ENCODE peak calls at places on chromosome 2, in six cellular contexts. W is mesothelial cell of epicardium, N is GM06990, H is IMR-90, J is endothelial cell, F is omental fat pad. P is an unnamed sample.
A peak's percentile ranks its signal among the peaks of the same experiment; 100 is the strongest.

GRCh38 chr2:181764095-181764963 is 84.0 kb upstream of the NEUROD1 start:
- DNase-seq in W (no peak), N (no peak), H (no peak), J (no peak), F (no peak), P (no peak)

GRCh38 chr2:106579750-106580197 is 92.6 kb downstream of the CD8B2 start:
- DNase-seq in W (no peak), N (no peak), H (no peak), J (no peak), F (no peak), P (no peak)

GRCh38 chr2:7427293-7428060 is 510.3 kb downstream of the RNF144A start:
- DNase-seq in W (no peak), N (peak; percentile 32), H (peak; percentile 51), J (peak; percentile 21), F (no peak), P (no peak)

GRCh38 chr2:142088058-142088568 is 42.7 kb downstream of the LRP1B start:
- DNase-seq in W (no peak), N (no peak), H (no peak), J (no peak), F (no peak), P (no peak)

GRCh38 chr2:54667726-54668650 is 55.5 kb upstream of the EML6 start:
- DNase-seq in W (no peak), N (no peak), H (no peak), J (no peak), F (no peak), P (no peak)

GRCh38 chr2:226693521-226693920 is 106.1 kb downstream of the IRS1 start:
- DNase-seq in W (no peak), N (no peak), H (no peak), J (no peak), F (no peak), P (no peak)

GRCh38 chr2:235692671-235693171 is 198.9 kb downstream of the AGAP1 start:
- DNase-seq in W (no peak), N (no peak), H (no peak), J (no peak), F (no peak), P (no peak)

GRCh38 chr2:24363306-24363705 is 3.0 kb upstream of the ITSN2 start:
- DNase-seq in W (no peak), N (no peak), H (no peak), J (no peak), F (no peak), P (no peak)

GRCh38 chr2:233803994-233804393 is 25.9 kb downstream of the MROH2A start:
- DNase-seq in W (peak; percentile 31), N (no peak), H (no peak), J (no peak), F (no peak), P (no peak)

GRCh38 chr2:224163573-224164307 is 124.7 kb upstream of the SERPINE2 start:
- DNase-seq in W (no peak), N (no peak), H (peak; percentile 64), J (no peak), F (no peak), P (no peak)

GRCh38 chr2:195363496-195363895 is 293.5 kb upstream of the SLC39A10 start:
- DNase-seq in W (no peak), N (no peak), H (peak; percentile 83), J (no peak), F (no peak), P (no peak)

GRCh38 chr2:173148520-173148919 is 72.9 kb downstream of the MAP3K20 start:
- DNase-seq in W (no peak), N (no peak), H (peak; percentile 23), J (no peak), F (no peak), P (no peak)

GRCh38 chr2:217153433-217153997 is 293.7 kb upstream of the TNP1 start:
- DNase-seq in W (no peak), N (no peak), H (no peak), J (no peak), F (no peak), P (no peak)

GRCh38 chr2:19351914-19352697 is 6.3 kb downstream of the OSR1 start:
- DNase-seq in W (no peak), N (no peak), H (no peak), J (no peak), F (no peak), P (no peak)

GRCh38 chr2:199861116-199861774 is 10.3 kb upstream of the FTCDNL1 start:
- DNase-seq in W (no peak), N (no peak), H (peak; percentile 38), J (no peak), F (no peak), P (no peak)

GRCh38 chr2:107107351-107107750 is 221.4 kb upstream of the ST6GAL2 start:
- DNase-seq in W (no peak), N (no peak), H (no peak), J (no peak), F (no peak), P (no peak)

GRCh38 chr2:20961858-20962257 is 82.0 kb downstream of the APOB start:
- DNase-seq in W (no peak), N (no peak), H (no peak), J (no peak), F (no peak), P (no peak)

GRCh38 chr2:214410918-214411554 is at the start of gene VWC2L:
- DNase-seq in W (peak; percentile 93), N (peak; percentile 6), H (peak; percentile 76), J (peak; percentile 89), F (peak; percentile 27), P (peak; percentile 55)

GRCh38 chr2:20222769-20223344 is 2.1 kb downstream of the SDC1 start:
- DNase-seq in W (no peak), N (no peak), H (no peak), J (no peak), F (no peak), P (no peak)

GRCh38 chr2:128346811-128347558 is 28.3 kb upstream of the HS6ST1 start:
- DNase-seq in W (no peak), N (no peak), H (no peak), J (no peak), F (no peak), P (no peak)

GRCh38 chr2:206765242-206766056 is at the start of the genes FASTKD2 and MDH1B:
- DNase-seq in W (peak; percentile 79), N (peak; percentile 87), H (peak; percentile 97), J (peak; percentile 73), F (peak; percentile 78), P (peak; percentile 93)

GRCh38 chr2:196482119-196483065 is 157.1 kb upstream of the CCDC150 start:
- DNase-seq in W (no peak), N (no peak), H (peak; percentile 55), J (no peak), F (no peak), P (peak; percentile 20)

GRCh38 chr2:70528921-70529320 is 24.7 kb downstream of the TGFA start:
- DNase-seq in W (no peak), N (no peak), H (no peak), J (no peak), F (no peak), P (no peak)

GRCh38 chr2:20439503-20439902 is 7.4 kb upstream of the RHOB start:
- DNase-seq in W (no peak), N (no peak), H (no peak), J (no peak), F (no peak), P (no peak)

GRCh38 chr2:215777481-215778044 is 235.8 kb downstream of the MREG start:
- DNase-seq in W (no peak), N (no peak), H (no peak), J (no peak), F (no peak), P (no peak)

GRCh38 chr2:219513787-219514186 is 495 bp upstream of the ASIC4 start:
- DNase-seq in W (no peak), N (no peak), H (no peak), J (no peak), F (no peak), P (no peak)

GRCh38 chr2:119208791-119209203 is 14.8 kb upstream of the STEAP3 start:
- DNase-seq in W (no peak), N (no peak), H (no peak), J (no peak), F (no peak), P (no peak)

GRCh38 chr2:36697424-36698066 is 1.0 kb downstream of the VIT start:
- DNase-seq in W (no peak), N (no peak), H (peak; percentile 27), J (no peak), F (no peak), P (no peak)

GRCh38 chr2:138814123-138814883 is 34.1 kb upstream of the NXPH2 start:
- DNase-seq in W (no peak), N (no peak), H (no peak), J (no peak), F (no peak), P (no peak)
- TF ChIP-seq CTCF in W (no peak), N (peak; percentile 57), H (no peak), J (peak; percentile 50), F (no peak), P (no peak)

GRCh38 chr2:65112630-65113029 is 17.3 kb downstream of the RAB1A start:
- DNase-seq in W (no peak), N (no peak), H (no peak), J (no peak), F (no peak), P (no peak)

GRCh38 chr2:65113229-65113628 is 16.7 kb downstream of the RAB1A start:
- DNase-seq in W (no peak), N (no peak), H (no peak), J (no peak), F (no peak), P (no peak)

GRCh38 chr2:65114921-65115320 is 15.0 kb downstream of the RAB1A start:
- DNase-seq in W (no peak), N (no peak), H (no peak), J (no peak), F (no peak), P (no peak)

GRCh38 chr2:65113816-65114215 is 16.1 kb downstream of the RAB1A start:
- DNase-seq in W (no peak), N (no peak), H (no peak), J (no peak), F (no peak), P (no peak)

GRCh38 chr2:65116645-65117044 is 13.3 kb downstream of the RAB1A start:
- DNase-seq in W (no peak), N (no peak), H (no peak), J (no peak), F (no peak), P (no peak)
- TF ChIP-seq CTCF in W (no peak), N (no peak), H (no peak), J (no peak), F (no peak), P (no peak)

GRCh38 chr2:238263204-238264071 is 23.6 kb upstream of the HES6 start:
- DNase-seq in W (peak; percentile 84), N (no peak), H (peak; percentile 92), J (peak; percentile 89), F (peak; percentile 79), P (peak; percentile 89)
- TF ChIP-seq CTCF in W (peak; percentile 80), N (peak; percentile 86), H (peak; percentile 92), J (peak; percentile 74), F (no peak), P (peak; percentile 79)

DNA sequence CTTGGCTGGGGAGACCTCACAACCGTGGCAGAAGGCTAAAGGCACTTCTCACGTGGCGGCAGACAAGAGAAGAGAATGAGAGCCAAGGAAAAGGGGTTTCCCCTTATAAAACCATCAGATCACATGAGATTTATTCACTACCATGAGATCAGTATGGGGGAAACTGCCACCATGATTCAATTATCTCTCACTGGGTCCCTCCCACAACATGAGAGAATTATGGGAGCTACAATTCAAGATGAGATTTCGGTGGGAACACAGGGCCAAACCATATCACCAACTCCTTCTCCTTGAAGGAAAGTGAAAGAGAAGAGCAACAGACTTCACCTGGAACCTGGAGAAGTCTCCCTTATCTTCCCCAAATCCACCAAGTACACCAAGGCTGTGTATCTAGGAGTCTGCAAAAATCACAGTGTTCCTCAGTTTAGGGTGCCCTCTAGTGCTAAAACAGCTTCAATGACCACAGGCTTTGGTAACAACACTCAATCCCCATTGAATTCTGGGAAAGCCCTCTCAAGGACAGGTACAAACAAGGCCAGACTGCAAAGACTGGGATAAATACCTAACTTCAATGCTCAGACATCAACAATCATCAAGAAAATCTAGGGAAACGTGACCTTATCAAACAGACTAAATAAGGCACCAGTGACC is 148.8 kb upstream of the SRD5A2 start:
- DNase-seq in W (no peak), N (no peak), H (peak; percentile 35), J (no peak), F (no peak), P (no peak)
- TF ChIP-seq CTCF in W (no peak), N (peak; percentile 56), H (peak; percentile 44), J (no peak), F (no peak), P (no peak)